ENCODE peak calls at places on chromosomes 7 and 10, in five cellular contexts. M, A, U, W and I are unnamed samples.

GRCh38 chr10:1187151-1187854 is 131.1 kb downstream of the WDR37 start:
- DNase-seq in W (no peak), A (no peak), U (no peak), M (no peak), I (no peak)

GRCh38 chr10:557792-558328 is 131.6 kb downstream of the DIP2C start:
- DNase-seq in A (peak), U (no peak), W (no peak), M (peak), I (no peak)

GRCh38 chr10:77289027-77289501 is 348.5 kb downstream of the KCNMA1 start:
- DNase-seq in W (no peak), U (no peak), M (no peak), A (no peak), I (no peak)

GRCh38 chr7:41501016-41501415 is 201.9 kb downstream of the INHBA start:
- DNase-seq in M (no peak), U (no peak), W (no peak), A (no peak), I (no peak)

GRCh38 chr7:41880107-41880506 is 177.2 kb upstream of the INHBA start:
- DNase-seq in M (no peak), W (no peak), A (no peak), U (no peak), I (no peak)

GRCh38 chr10:93098816-93099215 is 25.1 kb downstream of the CYP26A1 start:
- DNase-seq in W (no peak), A (no peak), M (no peak), U (no peak), I (no peak)

GRCh38 chr10:47031251-47031952 is 120.2 kb downstream of the PTPN20 start:
- DNase-seq in W (no peak), A (no peak), M (peak), U (no peak), I (peak)

GRCh38 chr10:82813856-82814255 is 938.9 kb downstream of the NRG3 start:
- DNase-seq in W (peak), U (no peak), A (no peak), M (no peak), I (no peak)

GRCh38 chr7:131336956-131337355 is 9.3 kb downstream of the MKLN1 start:
- DNase-seq in M (peak), W (peak), A (no peak), U (no peak), I (peak)

GRCh38 chr10:89633484-89633883 is 11.6 kb downstream of the PANK1 start:
- DNase-seq in W (peak), M (no peak), A (no peak), U (no peak), I (no peak)

GRCh38 chr7:43513236-43513635 is 69.7 kb upstream of the STK17A start:
- DNase-seq in W (no peak), M (no peak), A (no peak), U (no peak), I (no peak)

GRCh38 chr10:10786334-10787090 is 231.2 kb upstream of the CELF2 start:
- DNase-seq in M (no peak), A (no peak), U (no peak), W (no peak), I (no peak)

GRCh38 chr7:87091487-87092066 is 32.1 kb upstream of the ELAPOR2 start:
- DNase-seq in A (no peak), M (no peak), W (no peak), U (no peak), I (no peak)

GRCh38 chr7:79401254-79401653 is 52.2 kb downstream of the MAGI2 start:
- DNase-seq in W (no peak), M (no peak), U (no peak), A (no peak), I (no peak)

GRCh38 chr7:45126201-45126600 is 14.7 kb upstream of the TBRG4 start:
- DNase-seq in M (no peak), W (no peak), A (no peak), U (no peak), I (no peak)

GRCh38 chr7:45123913-45124312 is 12.4 kb upstream of the TBRG4 start:
- DNase-seq in M (no peak), U (no peak), A (no peak), W (no peak), I (no peak)

GRCh38 chr7:45124351-45124750 is 12.9 kb upstream of the TBRG4 start:
- DNase-seq in W (no peak), A (no peak), M (no peak), U (no peak), I (no peak)

GRCh38 chr7:45126920-45127319 is 15.4 kb upstream of the TBRG4 start:
- DNase-seq in A (no peak), M (no peak), U (no peak), W (no peak), I (no peak)

DNA sequence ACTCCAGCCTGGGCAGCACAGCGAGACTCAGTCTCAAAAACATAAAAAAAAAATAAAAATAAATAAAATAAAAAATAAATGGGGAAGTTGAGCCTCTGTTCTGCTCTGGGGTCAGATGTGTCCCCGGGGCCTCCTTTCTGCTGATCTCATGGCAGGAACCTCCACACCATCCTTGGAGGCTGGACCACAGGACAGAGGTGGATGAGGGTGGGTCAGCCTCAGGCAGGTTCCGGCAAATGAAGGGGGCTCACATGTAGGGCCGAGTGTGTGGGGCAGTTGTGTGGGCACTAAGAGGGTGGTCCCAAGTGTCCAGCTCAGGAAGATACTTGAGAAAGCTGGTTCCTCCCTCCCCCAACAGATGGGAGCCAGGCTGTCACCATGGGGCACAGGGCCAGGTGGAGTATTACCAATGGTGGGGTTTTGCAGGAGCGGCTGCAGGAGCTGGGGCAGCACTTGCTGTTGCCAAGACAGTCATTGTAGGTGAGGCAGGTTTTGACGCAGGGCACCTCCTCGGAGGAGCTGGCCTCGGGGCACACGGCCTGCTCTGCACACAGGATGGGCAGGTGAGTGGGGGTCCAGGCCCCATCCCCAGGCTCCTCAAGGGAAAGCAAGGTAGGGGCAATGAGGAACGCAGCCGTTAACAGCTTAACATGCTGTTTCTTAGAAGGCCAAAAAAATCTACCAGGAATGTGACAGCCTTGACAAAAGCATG is 13.9 kb upstream of the TBRG4 start:
- DNase-seq in M (no peak), A (no peak), W (no peak), U (no peak), I (no peak)
- TF ChIP-seq SIN3A in M (no peak), A (no peak), W (no peak), U (no peak), I (no peak)

GRCh38 chr10:29377333-29377961 is 88.6 kb downstream of the LYZL1 start:
- DNase-seq in M (peak), U (no peak), W (no peak), A (peak), I (peak)
- TF ChIP-seq ZBTB33 in M (no peak), U (no peak), W (no peak), A (no peak), I (no peak)

GRCh38 chr10:100184426-100185219 is 1.2 kb downstream of the ERLIN1 start:
- DNase-seq in M (peak), A (peak), W (peak), U (no peak), I (peak)

GRCh38 chr10:100185364-100186252 is at the start of gene ERLIN1:
- DNase-seq in U (peak), W (peak), A (peak), M (peak), I (peak)

GRCh38 chr10:100186813-100187212 is 984 bp upstream of the ERLIN1 start:
- DNase-seq in A (peak), W (no peak), U (no peak), M (peak), I (peak)

GRCh38 chr10:100183482-100183881 is 2.3 kb downstream of the ERLIN1 start:
- DNase-seq in M (no peak), U (no peak), W (peak), A (no peak), I (no peak)

DNA sequence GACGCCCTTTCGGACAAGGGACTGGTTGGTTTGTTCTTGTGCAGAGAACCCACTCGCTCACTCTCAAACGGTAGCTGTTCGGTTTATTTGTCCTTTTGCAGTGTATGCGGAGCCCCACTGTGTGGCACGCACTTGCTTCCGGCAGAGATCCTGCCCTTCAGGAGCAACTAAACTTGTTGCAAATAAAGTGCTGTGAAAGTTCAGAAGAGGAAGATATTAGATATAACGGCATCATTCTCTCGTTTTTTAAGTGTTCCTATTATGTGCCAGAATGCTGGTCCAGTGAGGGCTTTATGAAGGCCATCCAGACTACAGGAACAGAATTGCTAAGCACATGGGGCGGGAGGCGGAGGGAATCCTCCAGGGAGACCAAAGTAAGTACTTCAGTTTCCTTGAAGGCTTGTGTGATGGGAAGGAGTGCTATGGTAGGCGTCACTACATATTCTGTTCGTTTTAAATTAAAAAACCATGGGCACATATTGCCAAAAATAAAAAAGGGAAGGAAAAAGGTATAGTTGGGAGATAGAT is 488 bp upstream of the ERLIN1 start:
- DNase-seq in M (no peak), A (peak), W (no peak), U (peak), I (no peak)
- TF ChIP-seq SIN3A in M (peak), A (no peak), W (peak), U (peak), I (no peak)

DNA sequence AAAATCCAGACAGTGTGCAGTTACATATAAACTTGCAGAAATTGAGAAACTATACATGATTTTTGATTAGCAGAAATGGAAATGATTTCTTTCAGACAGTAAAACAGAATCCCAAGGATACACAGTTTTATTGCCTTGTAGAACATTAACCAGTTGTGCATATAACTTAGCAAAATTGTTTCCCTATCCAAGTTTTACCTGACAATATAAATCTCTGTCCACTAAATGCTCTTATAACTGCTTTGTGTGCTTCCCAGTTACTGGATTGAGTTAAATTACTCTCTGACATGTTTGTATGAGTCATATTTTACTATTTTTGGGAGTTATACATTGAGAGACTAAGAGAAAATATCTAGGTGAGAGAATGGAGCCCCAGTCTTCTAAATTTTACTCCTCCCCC is 563.4 kb downstream of the SH2D4B start:
- DNase-seq in U (no peak), M (no peak), A (no peak), W (no peak), I (no peak)
- TF ChIP-seq ZBTB33 in U (no peak), M (no peak), A (no peak), W (no peak), I (no peak)

GRCh38 chr7:155749578-155749977 is 62.7 kb downstream of the SHH start:
- DNase-seq in A (no peak), M (no peak), W (no peak), U (no peak), I (no peak)

GRCh38 chr7:155751409-155751808 is 60.9 kb downstream of the SHH start:
- DNase-seq in M (no peak), W (no peak), U (no peak), A (no peak), I (no peak)

GRCh38 chr7:155752756-155753445 is 59.4 kb downstream of the SHH start:
- DNase-seq in M (no peak), W (no peak), U (peak), A (no peak), I (no peak)

GRCh38 chr7:155753446-155753965 is 58.8 kb downstream of the SHH start:
- DNase-seq in M (no peak), A (no peak), U (no peak), W (no peak), I (no peak)

GRCh38 chr7:155750255-155751125 is 61.8 kb downstream of the SHH start:
- DNase-seq in A (no peak), U (no peak), M (no peak), W (no peak), I (no peak)
- TF ChIP-seq SIN3A in A (no peak), U (no peak), M (no peak), W (no peak), I (no peak)

GRCh38 chr7:39609084-39609461 is 14.3 kb upstream of the RALA start:
- DNase-seq in W (no peak), M (no peak), A (peak), U (no peak), I (no peak)
- TF ChIP-seq ZBTB33 in W (no peak), M (no peak), A (no peak), U (no peak), I (no peak)

DNA sequence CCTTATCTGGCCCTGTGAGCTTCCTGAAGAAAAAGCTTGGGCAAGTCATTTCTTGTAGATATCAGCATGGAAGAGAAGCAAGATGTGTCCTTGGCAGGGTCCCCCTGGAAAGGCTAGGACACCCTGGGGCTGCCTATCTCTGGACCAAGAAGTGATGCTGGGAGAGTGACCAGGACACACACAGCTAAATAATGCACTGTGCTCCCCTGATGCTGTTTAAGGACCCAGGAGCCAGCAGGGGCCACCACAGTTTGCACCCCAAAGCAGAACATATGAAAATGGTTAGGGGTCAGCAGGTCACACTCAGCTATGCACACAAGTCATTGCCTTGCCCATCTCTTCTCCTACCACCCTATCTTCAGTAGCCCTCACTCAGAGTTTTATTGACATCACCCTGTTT is 47.9 kb upstream of the GPR26 start:
- DNase-seq in U (no peak), W (no peak), A (no peak), M (no peak), I (no peak)
- TF ChIP-seq SIN3A in U (no peak), W (no peak), A (no peak), M (no peak), I (no peak)

DNA sequence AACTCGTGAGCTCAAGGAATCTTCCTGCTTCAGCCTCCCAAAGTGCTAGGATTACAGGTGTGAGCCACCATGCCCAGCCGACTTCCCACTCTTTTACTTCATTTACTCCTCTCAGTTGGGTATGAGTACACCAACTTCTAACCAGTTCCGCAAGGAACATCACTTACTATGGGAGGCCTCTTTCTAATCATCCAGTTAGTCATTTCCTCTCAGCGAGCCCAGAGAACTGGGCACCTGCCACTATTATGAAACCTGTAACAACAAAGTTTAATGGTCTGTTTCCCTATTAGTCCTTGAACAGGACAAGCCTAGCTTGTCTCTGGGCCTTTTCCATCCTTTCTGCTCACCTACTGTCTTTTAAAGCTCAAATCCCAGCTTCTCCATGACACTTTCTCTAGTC is 88.8 kb downstream of the DNMBP start:
- DNase-seq in A (no peak), U (no peak), M (no peak), W (no peak), I (no peak)
- TF ChIP-seq ZBTB33 in A (no peak), U (no peak), M (no peak), W (no peak), I (no peak)

GRCh38 chr7:88205179-88205578 is 14.7 kb downstream of the SRI start:
- DNase-seq in W (no peak), M (no peak), A (no peak), U (no peak), I (no peak)
- TF ChIP-seq SIN3A in W (no peak), M (no peak), A (no peak), U (no peak), I (no peak)

DNA sequence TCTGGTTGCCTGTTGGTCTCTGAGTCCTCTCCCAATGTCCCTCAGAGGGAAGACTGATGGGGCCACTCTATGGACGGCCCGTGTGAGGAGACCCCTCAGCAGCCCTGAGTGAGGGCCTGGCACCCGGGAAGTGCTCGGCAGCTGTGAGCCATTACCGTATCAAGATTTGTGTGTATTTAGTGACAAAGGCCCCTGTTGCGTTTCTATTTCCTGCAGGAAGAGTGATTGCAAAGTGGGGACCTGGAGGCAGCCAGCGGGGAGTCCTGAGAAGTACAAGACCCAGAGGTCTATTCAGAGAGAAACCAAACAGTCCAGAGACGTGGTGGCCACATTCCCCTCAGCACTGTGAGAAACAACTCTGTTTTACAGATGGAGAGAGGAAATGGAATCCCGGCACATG is 51.1 kb upstream of the CHST15 start:
- DNase-seq in M (no peak), U (no peak), A (no peak), W (no peak), I (no peak)
- TF ChIP-seq ZBTB33 in M (no peak), U (no peak), A (no peak), W (no peak), I (no peak)